ENCODE peak calls at places on chromosomes 7 and 10, in five cellular contexts. T is ovary, L is heart right ventricle, Z is GM23248, N is mesendoderm. P is an unnamed sample.

GRCh38 chr7:88219781-88220747 is at the start of gene SRI:
- DNase-seq in N (peak; percentile 88), T (peak; percentile 78), Z (peak; percentile 96), L (peak; percentile 83), P (peak; percentile 84)

GRCh38 chr7:27427416-27427815 is 184.8 kb downstream of the EVX1 start:
- DNase-seq in Z (no peak), L (no peak), N (no peak), T (no peak), P (no peak)

GRCh38 chr10:15293862-15294835 is 76.9 kb downstream of the FAM171A1 start:
- DNase-seq in Z (peak; percentile 63), N (no peak), T (no peak), L (no peak), P (no peak)

GRCh38 chr10:66455304-66455703 is 470.5 kb upstream of the LRRTM3 start:
- DNase-seq in N (peak; percentile 5), L (no peak), Z (no peak), T (no peak), P (no peak)

GRCh38 chr7:130127404-130128395 is 57.4 kb downstream of the KLHDC10 start:
- DNase-seq in Z (no peak), T (no peak), N (no peak), L (no peak), P (no peak)

GRCh38 chr10:112397592-112397991 is 23.7 kb downstream of the ACSL5 start:
- DNase-seq in Z (no peak), L (no peak), T (no peak), N (no peak), P (no peak)

GRCh38 chr7:41694490-41694889 is 8.4 kb downstream of the INHBA start:
- DNase-seq in T (no peak), Z (peak; percentile 67), N (no peak), L (no peak), P (no peak)

GRCh38 chr10:102451105-102451969 is at the start of gene C10orf95:
- DNase-seq in T (no peak), L (no peak), N (peak; percentile 41), Z (peak; percentile 42), P (peak; percentile 13)

GRCh38 chr7:24926623-24927539 is 53.1 kb downstream of the OSBPL3 start:
- DNase-seq in N (peak; percentile 28), T (no peak), Z (peak; percentile 90), L (no peak), P (no peak)

GRCh38 chr7:13742719-13743640 is 246.5 kb downstream of the ETV1 start:
- DNase-seq in T (no peak), N (peak; percentile 42), L (peak; percentile 18), Z (peak; percentile 81), P (no peak)

GRCh38 chr7:130752424-130752823 is 18.4 kb upstream of the KLF14 start:
- DNase-seq in N (no peak), T (no peak), L (no peak), Z (no peak), P (no peak)

GRCh38 chr7:113144839-113145238 is 26.5 kb upstream of the SMIM30 start:
- DNase-seq in N (peak; percentile 22), T (no peak), L (no peak), Z (no peak), P (no peak)

GRCh38 chr7:16066805-16067459 is 354.4 kb downstream of the CRPPA start:
- DNase-seq in Z (peak; percentile 23), N (peak; percentile 43), T (no peak), L (no peak), P (no peak)
- H3K4me3 ChIP-seq in Z (no peak overlapping the region), N (no peak overlapping the region), T (no peak overlapping the region), L (no peak overlapping the region), P (no peak overlapping the region)

GRCh38 chr7:151015967-151016366 is 8.3 kb downstream of the ATG9B start:
- DNase-seq in N (no peak), T (no peak), L (no peak), Z (no peak), P (no peak)

GRCh38 chr7:151016505-151016904 is 7.8 kb downstream of the ATG9B start:
- DNase-seq in L (no peak), T (no peak), Z (no peak), N (no peak), P (no peak)

GRCh38 chr7:151013728-151014497 is 10.4 kb downstream of the ATG9B start:
- DNase-seq in N (peak; percentile 98), L (peak; percentile 62), Z (peak; percentile 92), T (no peak), P (peak; percentile 92)

GRCh38 chr7:151013356-151013727 is 11.0 kb downstream of the ATG9B start:
- DNase-seq in Z (no peak), L (no peak), T (no peak), N (no peak), P (no peak)

DNA sequence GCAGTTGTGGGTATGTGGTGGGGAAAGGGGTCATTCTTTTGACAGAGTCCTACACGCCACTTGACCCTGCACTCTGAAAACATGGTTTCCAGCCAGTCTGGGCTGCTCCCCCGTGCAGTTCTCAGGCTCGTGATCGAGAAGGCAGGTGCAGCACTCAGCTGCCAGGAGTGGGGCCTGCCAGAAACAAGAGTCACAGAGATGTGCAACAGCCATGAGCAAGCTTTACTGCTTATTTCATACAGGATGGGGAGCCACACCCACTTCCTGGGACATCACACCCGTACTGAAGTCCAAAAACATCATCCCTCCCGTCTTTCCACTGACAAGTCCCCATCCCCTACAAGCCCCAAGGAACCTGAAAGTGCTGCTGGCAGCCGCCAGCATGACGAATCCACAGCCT is 9.3 kb downstream of the ATG9B start:
- DNase-seq in T (no peak), L (no peak), N (no peak), Z (peak; percentile 64), P (peak; percentile 87)
- H3K27me3 ChIP-seq in T (no peaks in the 10 kb centered on the region), L (peaks cover 29% of the 10 kb centered on the region), N (peaks cover 7% of the 10 kb centered on the region), Z (peaks cover 9% of the 10 kb centered on the region), P (no peaks in the 10 kb centered on the region)

GRCh38 chr10:50991496-50992355 is 82.6 kb upstream of the PRKG1 start:
- DNase-seq in N (peak; percentile 44), T (peak; percentile 53), Z (peak; percentile 79), L (peak; percentile 72), P (no peak)

GRCh38 chr10:50990568-50991495 is 83.5 kb upstream of the PRKG1 start:
- DNase-seq in Z (peak; percentile 91), L (peak; percentile 65), N (peak; percentile 41), T (peak; percentile 61), P (no peak)

GRCh38 chr10:50992972-50993766 is 81.1 kb upstream of the PRKG1 start:
- DNase-seq in T (peak; percentile 33), N (peak; percentile 9), L (no peak), Z (peak; percentile 95), P (no peak)

GRCh38 chr10:50992356-50992866 is 81.9 kb upstream of the PRKG1 start:
- DNase-seq in L (peak; percentile 26), N (no peak), Z (peak; percentile 30), T (no peak), P (no peak)

GRCh38 chr10:50993817-50994251 is 80.5 kb upstream of the PRKG1 start:
- DNase-seq in T (peak; percentile 39), N (no peak), L (peak; percentile 38), Z (peak; percentile 84), P (no peak)
- H3K4me3 ChIP-seq in T (peak overlapping the region; percentile 25), N (no peak overlapping the region), L (peak overlapping the region; percentile 50), Z (peak overlapping the region; percentile 95), P (no peak overlapping the region)

DNA sequence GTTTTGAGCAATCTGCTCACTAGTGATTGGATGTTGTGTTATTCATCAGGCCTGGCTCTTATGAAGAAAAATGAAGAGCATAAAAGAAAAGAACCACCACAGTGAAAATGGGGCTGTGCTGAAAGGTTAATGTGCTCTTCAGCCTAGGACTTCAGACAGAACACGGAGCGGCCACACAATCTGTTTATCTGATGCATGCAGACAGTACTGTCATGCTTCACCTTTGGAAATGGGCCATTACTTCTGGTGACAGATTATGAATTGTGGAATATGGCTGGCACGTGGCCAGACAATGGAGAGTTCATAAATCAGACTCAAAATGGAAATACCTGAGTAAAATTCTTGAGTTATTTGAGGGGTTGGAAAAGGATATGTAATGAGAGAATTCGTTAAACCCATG is 86.0 kb upstream of the NOBOX start:
- DNase-seq in Z (no peak), L (no peak), T (no peak), N (no peak), P (no peak)
- H3K27me3 ChIP-seq in Z (no peaks in the 10 kb centered on the region), L (no peaks in the 10 kb centered on the region), T (no peaks in the 10 kb centered on the region), N (no peaks in the 10 kb centered on the region), P (no peaks in the 10 kb centered on the region)